ENCODE peak calls at places on chromosomes 2 and 18, in eight cellular contexts. V, S, O, H, L, G, N and C are unnamed samples.

GRCh38 chr2:85266424-85267041 is 61.3 kb downstream of the TGOLN2 start:
- DNase-seq in V (no peak), S (peak; percentile 80), O (peak; percentile 64), H (peak; percentile 62), L (peak; percentile 79), G (peak; percentile 85), N (peak; percentile 54), C (peak; percentile 78)

GRCh38 chr2:16726147-16726546 is 60.5 kb upstream of the CYRIA start:
- DNase-seq in V (no peak), S (no peak), O (no peak), H (no peak), L (no peak), G (no peak), N (no peak), C (no peak)

GRCh38 chr18:80023173-80023572 is 11.1 kb upstream of the RBFA start:
- DNase-seq in V (no peak), S (no peak), O (no peak), H (no peak), L (no peak), G (no peak), N (no peak), C (no peak)

GRCh38 chr2:173906626-173907025 is 58.5 kb downstream of the SP3 start:
- DNase-seq in V (no peak), S (no peak), O (no peak), H (no peak), L (no peak), G (no peak), N (no peak), C (no peak)

GRCh38 chr2:204539010-204539385 is 6.3 kb upstream of the PARD3B start:
- DNase-seq in V (no peak), S (no peak), O (no peak), H (no peak), L (no peak), G (no peak), N (no peak), C (no peak)

GRCh38 chr2:136291871-136292270 is 173.9 kb upstream of the CXCR4 start:
- DNase-seq in V (no peak), S (no peak), O (no peak), H (no peak), L (no peak), G (no peak), N (no peak), C (no peak)

GRCh38 chr2:47205576-47206141 is 50.6 kb upstream of the STPG4 start:
- DNase-seq in V (no peak), S (no peak), O (no peak), H (no peak), L (peak; percentile 62), G (peak; percentile 74), N (peak; percentile 33), C (no peak)

GRCh38 chr18:22026362-22026761 is 143.0 kb upstream of the GATA6 start:
- DNase-seq in V (no peak), S (no peak), O (no peak), H (no peak), L (no peak), G (no peak), N (no peak), C (no peak)

GRCh38 chr2:35220471-35220870 is 1135.1 kb upstream of the CRIM1 start:
- DNase-seq in V (no peak), S (no peak), O (no peak), H (no peak), L (no peak), G (no peak), N (no peak), C (no peak)

GRCh38 chr2:98936917-98937351 is 909 bp upstream of the CRACDL start:
- DNase-seq in V (no peak), S (no peak), O (no peak), H (peak; percentile 22), L (no peak), G (peak; percentile 61), N (no peak), C (no peak)

GRCh38 chr2:219947575-219947974 is 320.1 kb downstream of the SLC4A3 start:
- DNase-seq in V (peak; percentile 52), S (no peak), O (no peak), H (no peak), L (peak; percentile 39), G (no peak), N (peak; percentile 62), C (no peak)

GRCh38 chr2:219946021-219946420 is 318.6 kb downstream of the SLC4A3 start:
- DNase-seq in V (no peak), S (no peak), O (no peak), H (no peak), L (no peak), G (no peak), N (no peak), C (no peak)

GRCh38 chr2:219949053-219949452 is 321.6 kb downstream of the SLC4A3 start:
- DNase-seq in V (no peak), S (no peak), O (no peak), H (no peak), L (no peak), G (no peak), N (no peak), C (no peak)

GRCh38 chr2:219944861-219945260 is 317.4 kb downstream of the SLC4A3 start:
- DNase-seq in V (no peak), S (no peak), O (no peak), H (no peak), L (no peak), G (no peak), N (no peak), C (no peak)

DNA sequence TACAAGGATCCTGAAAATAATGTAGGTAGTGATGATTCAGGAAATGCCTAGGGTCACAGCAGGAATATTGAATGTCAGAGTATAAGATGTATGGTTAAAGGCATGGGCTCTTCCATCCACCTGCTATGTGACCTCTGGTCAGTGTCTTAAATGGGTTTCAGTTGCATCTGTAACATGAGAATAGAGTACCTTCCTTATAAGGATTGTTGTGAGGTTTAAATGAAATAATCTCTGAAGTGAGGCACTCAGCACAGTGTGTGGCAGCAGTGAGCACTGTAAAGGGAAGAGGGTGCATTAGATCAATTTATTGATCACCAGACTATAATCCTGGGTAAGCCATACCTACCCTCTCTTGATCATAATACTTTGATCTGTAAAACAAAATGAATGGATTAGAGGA is 319.1 kb downstream of the SLC4A3 start:
- DNase-seq in V (no peak), S (no peak), O (no peak), H (no peak), L (no peak), G (no peak), N (no peak), C (no peak)
- TF ChIP-seq CTCF in V (no peak), S (no peak), O (no peak), H (no peak), L (no peak), G (no peak), N (no peak), C (no peak)

GRCh38 chr2:166419616-166419934 is 43.8 kb upstream of the SCN9A start:
- DNase-seq in V (peak; percentile 54), S (no peak), O (no peak), H (no peak), L (peak; percentile 76), G (no peak), N (peak; percentile 51), C (no peak)
- TF ChIP-seq CTCF in V (peak; percentile 86), S (no peak), O (no peak), H (peak; percentile 70), L (peak; percentile 64), G (no peak), N (peak; percentile 69), C (peak; percentile 17)

DNA sequence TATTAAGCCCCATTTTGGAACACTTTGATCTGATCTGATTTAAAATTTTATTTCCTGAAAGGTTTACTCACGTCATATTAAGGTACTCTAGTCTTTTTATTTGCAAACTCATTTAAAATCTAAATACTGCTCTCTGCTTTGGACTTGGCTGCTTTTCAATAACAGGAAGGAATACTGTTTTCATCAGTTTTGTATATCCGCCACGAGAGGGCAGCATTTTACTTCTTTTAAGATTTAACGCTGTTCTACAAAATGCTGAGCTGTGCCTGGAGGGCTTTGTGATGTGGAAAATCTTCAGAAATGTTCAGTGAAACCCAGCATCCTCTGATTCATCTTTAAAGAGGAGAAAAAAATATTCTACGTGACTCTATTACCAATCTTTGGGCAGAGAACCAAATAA is 37.5 kb upstream of the SLC38A11 start:
- DNase-seq in V (peak; percentile 94), S (peak; percentile 27), O (peak; percentile 44), H (peak; percentile 47), L (peak; percentile 89), G (no peak), N (peak; percentile 86), C (peak; percentile 13)
- TF ChIP-seq CTCF in V (peak; percentile 86), S (peak; percentile 54), O (peak; percentile 43), H (peak; percentile 78), L (peak; percentile 39), G (peak; percentile 71), N (peak; percentile 56), C (peak; percentile 58)

GRCh38 chr18:46393230-46393629 is 263.8 kb downstream of the LOXHD1 start:
- DNase-seq in V (no peak), S (peak; percentile 53), O (no peak), H (peak; percentile 64), L (no peak), G (peak; percentile 52), N (no peak), C (peak; percentile 37)
- TF ChIP-seq CTCF in V (peak; percentile 36), S (no peak), O (no peak), H (no peak), L (no peak), G (no peak), N (no peak), C (no peak)

GRCh38 chr18:5853253-5853652 is 42.1 kb downstream of the TMEM200C start:
- DNase-seq in V (no peak), S (no peak), O (no peak), H (no peak), L (no peak), G (no peak), N (no peak), C (no peak)

DNA sequence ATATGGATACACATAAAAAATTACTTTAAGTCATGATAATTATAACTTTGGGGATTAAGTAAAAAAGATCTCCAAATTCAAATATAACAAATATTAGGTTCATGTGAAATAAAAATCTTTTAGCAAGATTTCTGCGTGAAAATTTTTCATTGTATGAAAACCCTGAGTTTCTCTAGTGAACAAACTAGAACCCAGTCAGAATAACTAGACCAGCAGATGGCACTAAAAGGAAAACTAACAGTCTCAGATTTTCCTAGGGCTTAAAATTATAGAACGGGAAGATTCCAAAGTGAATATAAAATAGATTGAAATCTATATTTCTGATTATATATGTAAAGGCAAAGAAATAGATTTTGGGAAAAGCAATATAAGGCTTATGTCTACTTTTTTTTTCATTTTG is 43.3 kb downstream of the TMEM200C start:
- DNase-seq in V (no peak), S (no peak), O (no peak), H (no peak), L (no peak), G (no peak), N (no peak), C (no peak)
- TF ChIP-seq CTCF in V (peak; percentile 31), S (no peak), O (no peak), H (no peak), L (no peak), G (no peak), N (peak; percentile 19), C (peak; percentile 5)

GRCh38 chr2:53519925-53520629 is 247.5 kb upstream of the CHAC2 start:
- DNase-seq in V (no peak), S (no peak), O (no peak), H (no peak), L (no peak), G (no peak), N (no peak), C (no peak)
- TF ChIP-seq CTCF in V (no peak), S (no peak), O (no peak), H (no peak), L (no peak), G (no peak), N (no peak), C (no peak)